ENCODE peak calls at places on chromosomes 11 and 22, in nine cellular contexts. X is A549, A is transverse colon, D is HepG2, W is stomach, F is SK-N-SH, E is sigmoid colon, Y is tibial nerve, J is K562. C is an unnamed sample.

GRCh38 chr11:69914286-69915150 is 95.3 kb upstream of the FGF3 start:
- DNase-seq in J (no peak), W (no peak), Y (no peak), E (peak), X (no peak), D (no peak), A (peak), F (no peak), C (no peak)

GRCh38 chr22:27637604-27638003 is 164.0 kb downstream of the MN1 start:
- DNase-seq in A (no peak), E (no peak), J (no peak), W (no peak), D (no peak), F (no peak), X (no peak), Y (no peak), C (no peak)

GRCh38 chr11:85627332-85627997 is at the start of gene DLG2:
- DNase-seq in A (no peak), X (no peak), F (peak), E (no peak), Y (peak), W (no peak), D (no peak), J (peak), C (no peak)

GRCh38 chr22:48940988-48941902 is 886.4 kb downstream of the BRD1 start:
- DNase-seq in F (no peak), W (peak), E (peak), A (peak), X (no peak), D (no peak), Y (no peak), J (no peak), C (peak)

GRCh38 chr11:69721745-69722144 is 17.9 kb upstream of the FGF19 start:
- DNase-seq in F (no peak), X (peak), W (no peak), J (no peak), Y (no peak), A (no peak), E (no peak), D (no peak), C (no peak)

GRCh38 chr11:128524172-128524571 is 63.2 kb downstream of the ETS1 start:
- DNase-seq in Y (no peak), J (no peak), W (no peak), X (no peak), E (no peak), D (no peak), A (no peak), F (no peak), C (no peak)

GRCh38 chr11:96322775-96323642 is 20.0 kb downstream of the MAML2 start:
- DNase-seq in E (no peak), F (no peak), A (no peak), X (no peak), J (peak), W (no peak), D (no peak), Y (no peak), C (no peak)

GRCh38 chr11:129737535-129738230 is 78.0 kb upstream of the TMEM45B start:
- DNase-seq in A (no peak), W (no peak), E (no peak), Y (no peak), J (no peak), X (no peak), F (no peak), D (no peak), C (no peak)

GRCh38 chr11:1916986-1917522 is 2.4 kb upstream of the TNNT3 start:
- DNase-seq in D (no peak), J (no peak), F (no peak), W (no peak), A (no peak), X (no peak), Y (no peak), E (no peak), C (no peak)

GRCh38 chr11:3134651-3135490 is 30.2 kb downstream of the OSBPL5 start:
- DNase-seq in E (peak), F (no peak), J (no peak), Y (no peak), A (peak), X (no peak), W (no peak), D (no peak), C (peak)

DNA sequence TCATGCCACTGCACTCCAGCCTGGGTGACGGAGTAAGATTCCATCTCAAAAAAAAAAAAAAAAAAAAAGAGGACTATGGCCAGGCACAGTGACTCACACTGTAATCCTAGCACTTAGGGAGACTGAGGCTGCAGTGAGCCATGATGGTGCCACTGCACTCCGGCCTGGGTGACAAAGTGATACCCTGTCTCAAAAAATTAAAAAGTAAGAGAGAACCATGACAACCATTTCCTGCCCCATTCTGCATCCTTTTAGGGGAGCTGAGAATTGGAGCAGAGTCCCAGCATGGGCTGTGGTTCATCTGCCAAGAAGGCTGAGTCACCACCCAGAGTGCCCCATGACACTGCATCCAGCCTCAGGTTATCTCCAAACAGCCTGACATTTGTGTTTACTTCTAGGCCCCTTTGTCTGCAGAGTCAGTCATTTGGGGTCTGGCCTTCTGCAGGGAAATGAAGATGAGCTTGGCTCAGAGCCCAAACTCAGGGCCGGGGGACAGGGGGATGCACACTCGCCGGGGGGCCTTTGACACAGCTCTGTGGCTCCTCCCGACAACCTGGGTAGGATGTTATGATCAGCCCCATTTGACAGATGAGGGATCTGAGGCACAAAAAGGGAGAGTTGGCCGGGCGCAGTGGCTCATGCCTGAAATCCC is 4.7 kb downstream of the CSDC2 start:
- DNase-seq in A (peak), X (peak), Y (no peak), D (peak), F (no peak), W (no peak), E (peak), J (peak), C (no peak)
- TF ChIP-seq EP300 in A (no peak), X (no peak), Y (no peak), D (no peak), F (no peak), W (no peak), E (peak), J (peak), C (no peak)

GRCh38 chr22:46036558-46037408 is 59.8 kb upstream of the WNT7B start:
- DNase-seq in D (peak), E (peak), J (peak), W (peak), F (peak), A (peak), Y (no peak), X (peak), C (no peak)

GRCh38 chr22:46038174-46038487 is 61.2 kb upstream of the WNT7B start:
- DNase-seq in F (no peak), J (no peak), X (no peak), W (no peak), A (no peak), D (no peak), E (no peak), Y (no peak), C (no peak)

GRCh38 chr22:46033256-46034200 is 56.6 kb upstream of the WNT7B start:
- DNase-seq in Y (no peak), D (no peak), A (no peak), E (no peak), J (no peak), W (no peak), F (no peak), X (no peak), C (no peak)

GRCh38 chr22:46035380-46035741 is 58.4 kb upstream of the WNT7B start:
- DNase-seq in E (no peak), D (no peak), X (no peak), A (no peak), Y (no peak), F (no peak), J (no peak), W (no peak), C (no peak)

GRCh38 chr22:46035742-46036557 is 59.0 kb upstream of the WNT7B start:
- DNase-seq in D (peak), J (peak), X (peak), A (peak), Y (peak), E (peak), W (peak), F (peak), C (peak)
- H3K27ac ChIP-seq in D (peak), J (peak), X (peak), A (peak), Y (peak), E (peak), W (peak), F (peak), C (peak)

DNA sequence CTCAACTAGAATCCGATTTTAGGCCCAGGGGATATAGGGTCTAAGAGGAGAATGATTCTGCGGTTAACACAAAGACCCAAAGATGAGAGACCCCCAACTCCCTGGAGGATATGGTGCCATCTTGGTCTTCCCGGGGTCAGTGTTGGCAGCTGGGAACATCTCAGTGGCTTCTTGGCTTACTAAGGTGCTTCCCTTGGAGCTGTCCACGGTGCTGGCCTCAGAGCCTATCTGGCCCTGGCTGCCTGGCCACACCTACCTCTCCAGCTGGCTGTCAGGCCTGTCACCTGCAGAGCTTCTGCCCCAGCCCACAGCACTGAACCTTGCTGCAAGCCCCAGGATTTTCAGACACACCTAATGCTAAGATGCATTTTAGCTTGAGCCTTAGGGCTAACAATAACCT is 70.7 kb upstream of the THY1 start:
- DNase-seq in E (no peak), X (no peak), W (peak), A (peak), Y (no peak), D (no peak), J (peak), F (no peak), C (no peak)
- TF ChIP-seq EP300 in E (no peak), X (no peak), W (no peak), A (no peak), Y (no peak), D (no peak), J (no peak), F (no peak), C (no peak)

DNA sequence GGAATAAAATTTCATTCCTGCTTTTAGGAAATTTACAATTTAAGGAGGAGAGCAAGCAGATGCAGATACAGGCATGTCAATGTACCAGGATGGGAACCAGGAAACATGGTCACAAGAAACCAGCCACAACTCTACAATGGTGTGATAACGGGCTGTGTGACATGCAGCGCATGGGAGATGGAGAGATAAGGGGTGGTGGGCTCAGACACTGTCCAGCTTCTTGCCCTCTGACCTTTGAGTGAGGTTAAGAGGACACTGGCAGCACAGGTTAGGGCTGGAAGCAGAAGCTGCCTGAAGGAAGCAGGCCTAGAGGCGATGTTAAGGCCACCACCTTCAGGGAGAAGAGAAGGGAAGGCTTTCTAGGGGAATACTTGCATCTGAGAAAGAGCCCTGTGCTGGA is 2.3 kb upstream of the SORL1-AS1 start:
- DNase-seq in E (no peak), F (no peak), W (no peak), D (no peak), J (no peak), X (no peak), Y (no peak), A (no peak), C (no peak)
- H3K27ac ChIP-seq in E (peak), F (no peak), W (no peak), D (no peak), J (no peak), X (no peak), Y (no peak), A (no peak), C (peak)

GRCh38 chr22:24437820-24438328 is 10.5 kb downstream of the ADORA2A start:
- DNase-seq in A (no peak), J (no peak), E (no peak), X (no peak), F (peak), W (no peak), Y (no peak), D (no peak), C (peak)
- TF ChIP-seq EP300 in A (no peak), J (no peak), E (no peak), X (no peak), F (no peak), W (no peak), Y (no peak), D (no peak), C (no peak)